ENCODE peak calls at places on chromosomes 16 and 17, in nine cellular contexts. K is lower lobe of right lung, E is astrocyte of the spinal cord, P is fibroblast of the aortic adventitia, M is brain microvascular endothelial cell, Z is AG04450, Y is OCI-LY7, D is stomach, I is cardiac fibroblast. O is an unnamed sample.

GRCh38 chr17:73952498-73953205 is 250.8 kb upstream of the RPL38 start:
- DNase-seq in K (peak), E (no peak), P (no peak), M (no peak), Z (no peak), Y (no peak), D (peak), I (no peak), O (no peak)

GRCh38 chr17:9817086-9817485 is 4.8 kb downstream of the GSG1L2 start:
- DNase-seq in K (no peak), E (peak), P (no peak), M (no peak), Z (no peak), Y (no peak), D (peak), I (peak), O (peak)

GRCh38 chr17:17355426-17355825 is 52.3 kb downstream of the NT5M start:
- DNase-seq in K (no peak), E (no peak), P (no peak), M (no peak), Z (no peak), Y (no peak), D (no peak), I (no peak), O (no peak)

GRCh38 chr16:15961060-15961511 is 11.7 kb downstream of the ABCC1 start:
- DNase-seq in K (no peak), E (peak), P (peak), M (no peak), Z (no peak), Y (peak), D (no peak), I (no peak), O (peak)

GRCh38 chr17:7929158-7930029 is at the start of gene KCNAB3:
- DNase-seq in K (no peak), E (peak), P (peak), M (peak), Z (no peak), Y (no peak), D (no peak), I (peak), O (peak)

GRCh38 chr17:2972749-2973148 is 90.7 kb downstream of the OR1D5 start:
- DNase-seq in K (no peak), E (no peak), P (no peak), M (no peak), Z (no peak), Y (no peak), D (no peak), I (no peak), O (no peak)

GRCh38 chr16:12066823-12067222 is 90.3 kb downstream of the SNX29 start:
- DNase-seq in K (no peak), E (no peak), P (no peak), M (no peak), Z (no peak), Y (no peak), D (no peak), I (no peak), O (no peak)

GRCh38 chr16:68147438-68147837 is 62.3 kb downstream of the NFATC3 start:
- DNase-seq in K (no peak), E (no peak), P (no peak), M (no peak), Z (no peak), Y (no peak), D (no peak), I (no peak), O (peak)

GRCh38 chr17:8371786-8372185 is 4.7 kb downstream of the KRABD2 start:
- DNase-seq in K (no peak), E (no peak), P (no peak), M (no peak), Z (no peak), Y (no peak), D (no peak), I (no peak), O (no peak)

GRCh38 chr17:5413682-5414081 is 5.8 kb downstream of the NUP88 start:
- DNase-seq in K (no peak), E (peak), P (peak), M (peak), Z (peak), Y (no peak), D (no peak), I (peak), O (peak)

GRCh38 chr16:78743556-78743955 is 644.1 kb downstream of the WWOX start:
- DNase-seq in K (no peak), E (no peak), P (no peak), M (no peak), Z (no peak), Y (no peak), D (no peak), I (no peak), O (no peak)

GRCh38 chr16:82067042-82067809 is 32.2 kb downstream of the HSD17B2 start:
- DNase-seq in K (no peak), E (peak), P (peak), M (no peak), Z (no peak), Y (no peak), D (no peak), I (no peak), O (no peak)

GRCh38 chr17:59757881-59758385 is 50.5 kb downstream of the VMP1 start:
- DNase-seq in K (no peak), E (no peak), P (no peak), M (no peak), Z (no peak), Y (no peak), D (no peak), I (no peak), O (no peak)

GRCh38 chr17:40602445-40603443 is 37.5 kb upstream of the CCR7 start:
- DNase-seq in K (no peak), E (no peak), P (no peak), M (no peak), Z (no peak), Y (no peak), D (no peak), I (no peak), O (no peak)

GRCh38 chr16:73771676-73772075 is 524.9 kb upstream of the PSMD7 start:
- DNase-seq in K (no peak), E (peak), P (no peak), M (peak), Z (no peak), Y (no peak), D (no peak), I (peak), O (peak)

GRCh38 chr17:33520404-33521032 is 227.4 kb upstream of the ASIC2 start:
- DNase-seq in K (peak), E (no peak), P (no peak), M (no peak), Z (no peak), Y (peak), D (peak), I (peak), O (peak)

GRCh38 chr16:7775072-7775488 is 442.4 kb downstream of the RBFOX1 start:
- DNase-seq in K (no peak), E (no peak), P (no peak), M (no peak), Z (no peak), Y (no peak), D (no peak), I (no peak), O (no peak)

GRCh38 chr17:2083613-2084128 is 28.8 kb downstream of the HIC1 start:
- DNase-seq in K (peak), E (no peak), P (no peak), M (no peak), Z (no peak), Y (no peak), D (no peak), I (peak), O (no peak)

GRCh38 chr16:56558024-56558747 is 6.7 kb upstream of the MT4 start:
- DNase-seq in K (no peak), E (peak), P (peak), M (peak), Z (peak), Y (no peak), D (no peak), I (peak), O (peak)

GRCh38 chr17:9670596-9670995 is 25.3 kb downstream of the USP43 start:
- DNase-seq in K (no peak), E (no peak), P (no peak), M (no peak), Z (no peak), Y (no peak), D (no peak), I (no peak), O (no peak)

GRCh38 chr17:45339646-45340605 is 23.1 kb upstream of the MAP3K14 start:
- DNase-seq in K (no peak), E (no peak), P (no peak), M (no peak), Z (no peak), Y (no peak), D (no peak), I (no peak), O (no peak)

GRCh38 chr16:69087161-69087581 is 18.3 kb upstream of the HAS3 start:
- DNase-seq in K (peak), E (no peak), P (peak), M (no peak), Z (no peak), Y (no peak), D (no peak), I (no peak), O (peak)

GRCh38 chr16:17481741-17482140 is 11.0 kb upstream of the XYLT1 start:
- DNase-seq in K (no peak), E (no peak), P (no peak), M (no peak), Z (no peak), Y (no peak), D (no peak), I (no peak), O (no peak)

GRCh38 chr16:81641403-81642106 is 137.5 kb upstream of the PLCG2 start:
- DNase-seq in K (no peak), E (no peak), P (no peak), M (no peak), Z (no peak), Y (no peak), D (no peak), I (no peak), O (no peak)

GRCh38 chr16:84603115-84603816 is 14.6 kb downstream of the COTL1 start:
- DNase-seq in K (peak), E (peak), P (peak), M (peak), Z (peak), Y (no peak), D (peak), I (peak), O (peak)

GRCh38 chr17:28326114-28326513 is 7.1 kb downstream of the TMEM97 start:
- DNase-seq in K (no peak), E (no peak), P (no peak), M (no peak), Z (no peak), Y (no peak), D (peak), I (no peak), O (no peak)

GRCh38 chr16:6977291-6977690 is 355.4 kb upstream of the RBFOX1 start:
- DNase-seq in K (no peak), E (no peak), P (no peak), M (no peak), Z (no peak), Y (no peak), D (no peak), I (no peak), O (no peak)

GRCh38 chr17:61337247-61337812 is 62.3 kb upstream of the TBX2 start:
- DNase-seq in K (no peak), E (peak), P (no peak), M (no peak), Z (no peak), Y (no peak), D (no peak), I (peak), O (no peak)

GRCh38 chr16:17105239-17105721 is 365.5 kb downstream of the XYLT1 start:
- DNase-seq in K (no peak), E (peak), P (peak), M (no peak), Z (no peak), Y (no peak), D (no peak), I (no peak), O (no peak)

GRCh38 chr16:30997887-30998711 is 12.3 kb downstream of the STX1B start:
- DNase-seq in K (no peak), E (peak), P (peak), M (peak), Z (peak), Y (no peak), D (no peak), I (peak), O (peak)

GRCh38 chr16:82761858-82762257 is 135.1 kb downstream of the CDH13 start:
- DNase-seq in K (no peak), E (peak), P (peak), M (no peak), Z (peak), Y (no peak), D (no peak), I (peak), O (peak)

GRCh38 chr17:64736804-64737492 is 74.8 kb upstream of the SMURF2 start:
- DNase-seq in K (no peak), E (peak), P (peak), M (peak), Z (peak), Y (peak), D (peak), I (peak), O (peak)

GRCh38 chr17:48970224-48970623 is 1.8 kb upstream of the GIP start:
- DNase-seq in K (no peak), E (no peak), P (peak), M (no peak), Z (no peak), Y (no peak), D (no peak), I (peak), O (peak)

GRCh38 chr16:57041182-57042156 is 50.9 kb upstream of the CPNE2 start:
- DNase-seq in K (no peak), E (no peak), P (no peak), M (no peak), Z (no peak), Y (peak), D (peak), I (no peak), O (no peak)

GRCh38 chr16:82514262-82514661 is 112.5 kb upstream of the CDH13 start:
- DNase-seq in K (no peak), E (no peak), P (no peak), M (no peak), Z (no peak), Y (no peak), D (no peak), I (no peak), O (no peak)

GRCh38 chr17:50047488-50048126 is 8.3 kb upstream of the ITGA3 start:
- DNase-seq in K (no peak), E (peak), P (peak), M (peak), Z (no peak), Y (no peak), D (no peak), I (peak), O (peak)

DNA sequence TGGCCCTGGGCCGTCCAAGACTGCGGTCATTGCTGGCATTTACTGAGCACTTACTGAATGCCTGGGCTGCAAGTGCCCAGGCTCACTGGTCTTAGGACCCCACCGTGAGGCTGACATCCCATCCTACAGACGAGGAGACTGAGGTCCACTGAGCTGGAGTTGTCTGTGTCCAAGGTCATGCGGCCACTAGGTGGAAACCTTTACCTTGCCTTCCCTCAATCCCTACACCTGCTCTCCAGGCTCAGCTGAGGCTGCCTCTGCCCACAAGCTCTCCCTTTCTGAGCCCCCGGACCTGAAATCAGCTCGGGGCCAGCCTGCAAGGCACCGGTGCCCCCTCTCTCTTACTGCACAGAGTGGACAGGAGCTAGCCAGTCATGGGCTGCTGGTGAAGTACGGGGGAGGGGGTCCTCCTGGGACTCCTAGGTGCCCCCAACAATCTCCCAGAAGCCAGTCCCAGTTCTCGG is 1.5 kb downstream of the CASKIN1 start:
- DNase-seq in K (no peak), E (peak), P (peak), M (peak), Z (no peak), Y (peak), D (peak), I (peak), O (peak)
- TF ChIP-seq CTCF in K (peak), E (peak), P (peak), M (peak), Z (peak), Y (peak), D (no peak), I (peak), O (peak)

GRCh38 chr16:1991588-1992474 is 2.1 kb downstream of the SYNGR3 start:
- DNase-seq in K (peak), E (peak), P (peak), M (peak), Z (peak), Y (peak), D (peak), I (peak), O (peak)

GRCh38 chr16:1989209-1989825 is 453 bp upstream of the SYNGR3 start:
- DNase-seq in K (no peak), E (no peak), P (no peak), M (no peak), Z (no peak), Y (no peak), D (no peak), I (no peak), O (no peak)

GRCh38 chr16:1991135-1991551 is 1.4 kb downstream of the SYNGR3 start:
- DNase-seq in K (peak), E (no peak), P (no peak), M (no peak), Z (no peak), Y (peak), D (peak), I (no peak), O (no peak)

GRCh38 chr16:1990336-1991134 is 765 bp downstream of the SYNGR3 start:
- DNase-seq in K (peak), E (no peak), P (no peak), M (no peak), Z (no peak), Y (peak), D (peak), I (no peak), O (no peak)

DNA sequence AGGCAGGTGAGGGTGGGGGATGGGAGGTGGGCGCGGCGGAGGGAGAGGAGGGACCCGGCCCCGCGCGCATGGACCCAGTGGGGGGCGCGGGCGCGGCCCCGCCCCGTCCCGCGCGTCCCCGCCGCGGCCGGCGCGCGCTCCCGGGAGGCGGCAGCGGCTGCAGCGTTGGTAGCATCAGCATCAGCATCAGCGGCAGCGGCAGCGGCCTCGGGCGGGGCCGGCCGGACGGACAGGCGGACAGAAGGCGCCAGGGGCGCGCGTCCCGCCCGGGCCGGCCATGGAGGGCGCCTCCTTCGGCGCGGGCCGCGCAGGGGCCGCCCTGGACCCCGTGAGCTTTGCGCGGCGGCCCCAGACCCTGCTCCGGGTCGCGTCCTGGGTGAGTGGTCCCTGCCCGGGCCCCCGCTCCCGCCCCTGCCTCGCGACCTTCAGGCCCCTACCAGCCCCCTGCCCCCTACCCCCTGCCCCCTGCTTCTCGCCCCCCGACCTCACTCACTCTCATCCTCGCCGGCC is at the start of gene SYNGR3:
- DNase-seq in K (peak), E (no peak), P (no peak), M (no peak), Z (no peak), Y (peak), D (no peak), I (no peak), O (no peak)
- H3K4me3 ChIP-seq in K (peak), E (no peak), P (peak), M (no peak), Z (peak), Y (peak), D (peak), I (no peak), O (no peak)

DNA sequence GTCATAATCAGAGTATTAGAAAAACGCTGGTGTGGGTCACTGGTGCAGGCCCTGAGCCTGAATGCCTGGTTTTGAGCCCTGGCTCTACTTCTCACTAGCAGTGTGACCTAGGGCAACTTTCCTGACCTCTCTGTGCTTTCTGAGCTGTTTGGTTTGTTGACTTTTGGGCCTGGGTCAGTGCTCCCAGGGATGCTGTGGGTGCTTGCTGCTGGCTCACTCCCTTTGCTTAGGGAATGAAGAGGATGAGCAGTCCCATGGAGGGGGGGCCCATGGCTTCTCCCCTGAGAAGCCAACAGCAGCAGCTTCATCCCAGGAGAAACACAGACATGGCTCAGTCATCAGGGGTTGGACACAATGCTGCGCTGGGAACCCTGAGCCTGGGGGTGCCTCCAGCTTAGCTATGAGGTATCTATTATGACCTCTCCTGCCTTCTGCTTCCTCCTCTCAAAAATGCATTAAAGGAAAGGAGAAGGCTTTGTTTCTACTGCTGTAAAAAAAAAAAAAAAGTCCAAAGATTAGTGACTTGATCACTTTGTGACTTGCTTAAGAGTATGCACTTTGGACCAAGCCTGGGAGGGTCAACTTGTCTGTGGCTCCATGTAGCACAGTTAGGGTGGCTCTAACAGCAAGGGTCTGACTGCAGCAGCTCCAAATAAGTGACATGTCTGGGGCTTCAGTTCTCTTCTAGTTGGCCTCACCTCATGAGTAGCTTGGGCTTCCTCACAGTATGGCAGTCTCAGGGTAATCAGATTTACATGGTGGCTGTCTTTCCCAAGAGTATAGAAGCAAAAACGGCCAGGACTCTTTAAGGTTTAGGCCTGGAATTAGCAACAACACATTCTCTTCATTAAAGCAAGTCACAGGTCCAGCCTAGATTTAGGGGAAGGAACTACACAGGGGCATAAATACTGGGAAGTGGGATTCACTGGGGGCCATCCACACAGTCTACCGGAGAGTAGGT is 13.0 kb downstream of the NKD1 start:
- DNase-seq in K (no peak), E (no peak), P (no peak), M (no peak), Z (no peak), Y (no peak), D (no peak), I (no peak), O (no peak)
- TF ChIP-seq CTCF in K (no peak), E (no peak), P (no peak), M (no peak), Z (no peak), Y (no peak), D (no peak), I (no peak), O (no peak)

GRCh38 chr17:36675250-36675649 is 73.9 kb downstream of the MRM1 start:
- DNase-seq in K (no peak), E (no peak), P (no peak), M (no peak), Z (no peak), Y (no peak), D (no peak), I (no peak), O (no peak)
- H3K4me3 ChIP-seq in K (no peak), E (no peak), P (no peak), M (no peak), Z (no peak), Y (no peak), D (no peak), I (no peak), O (no peak)

O was measured in fibroblast of pulmonary artery.